ENCODE peak calls at places on chromosome 22, in six cellular contexts. C, O, H, K, R and B are unnamed samples.

GRCh38 chr22:48719978-48720661 is 1107.6 kb downstream of the BRD1 start:
- DNase-seq in C (peak), O (no peak), H (no peak), K (no peak), R (no peak), B (no peak)

GRCh38 chr22:16838073-16838472 is 12.9 kb upstream of the XKR3 start:
- DNase-seq in C (no peak), O (no peak), H (no peak), K (no peak), R (no peak), B (no peak)

GRCh38 chr22:27195104-27195503 is 537.7 kb downstream of the MIAT start:
- DNase-seq in C (no peak), O (no peak), H (peak), K (no peak), R (peak), B (no peak)

GRCh38 chr22:44895296-44896055 is 114.3 kb downstream of the PHF21B start:
- DNase-seq in C (no peak), O (no peak), H (no peak), K (no peak), R (no peak), B (no peak)

GRCh38 chr22:16989915-16990314 is 18.1 kb downstream of the GAB4 start:
- DNase-seq in C (no peak), O (no peak), H (no peak), K (no peak), R (no peak), B (no peak)

GRCh38 chr22:42932857-42933782 is 76.0 kb upstream of the ARFGAP3 start:
- DNase-seq in C (no peak), O (no peak), H (no peak), K (no peak), R (no peak), B (no peak)

GRCh38 chr22:26323013-26323412 is 106.0 kb upstream of the ASPHD2 start:
- DNase-seq in C (no peak), O (no peak), H (no peak), K (no peak), R (no peak), B (no peak)

GRCh38 chr22:48800886-48801607 is 1026.6 kb downstream of the BRD1 start:
- DNase-seq in C (no peak), O (no peak), H (no peak), K (no peak), R (no peak), B (no peak)

GRCh38 chr22:25067851-25068421 is 115.4 kb downstream of the KIAA1671 start:
- DNase-seq in C (no peak), O (no peak), H (no peak), K (peak), R (no peak), B (no peak)

GRCh38 chr22:46140989-46141928 is 9.1 kb upstream of the PPARA start:
- DNase-seq in C (no peak), O (no peak), H (no peak), K (no peak), R (no peak), B (no peak)

GRCh38 chr22:42688241-42688913 is 32.3 kb downstream of the A4GALT start:
- DNase-seq in C (peak), O (no peak), H (peak), K (peak), R (peak), B (peak)

GRCh38 chr22:46013460-46014416 is 36.8 kb upstream of the WNT7B start:
- DNase-seq in C (peak), O (peak), H (peak), K (peak), R (peak), B (peak)

GRCh38 chr22:44389181-44389580 is 76.4 kb upstream of the SHISAL1 start:
- DNase-seq in C (no peak), O (no peak), H (no peak), K (no peak), R (no peak), B (no peak)

GRCh38 chr22:25081409-25081824 is 118.2 kb upstream of the CRYBB3 start:
- DNase-seq in C (peak), O (peak), H (peak), K (no peak), R (no peak), B (peak)

GRCh38 chr22:46110215-46110614 is 40.1 kb upstream of the PPARA start:
- DNase-seq in C (no peak), O (no peak), H (no peak), K (peak), R (peak), B (peak)

GRCh38 chr22:32801436-32802290 is at the start of gene TIMP3:
- DNase-seq in C (no peak), O (no peak), H (peak), K (peak), R (peak), B (peak)

GRCh38 chr22:48444320-48445112 is 1383.2 kb downstream of the BRD1 start:
- DNase-seq in C (no peak), O (no peak), H (no peak), K (no peak), R (no peak), B (no peak)

GRCh38 chr22:44793506-44794225 is 41.3 kb downstream of the ARHGAP8 start:
- DNase-seq in C (no peak), O (no peak), H (no peak), K (no peak), R (no peak), B (no peak)

GRCh38 chr22:28139993-28140392 is 220.9 kb upstream of the PITPNB start:
- DNase-seq in C (no peak), O (no peak), H (no peak), K (no peak), R (no peak), B (no peak)

GRCh38 chr22:28922540-28923244 is 39.3 kb downstream of the ZNRF3 start:
- DNase-seq in C (no peak), O (no peak), H (no peak), K (no peak), R (no peak), B (no peak)

GRCh38 chr22:33658775-33659174 is 261.5 kb downstream of the LARGE1 start:
- DNase-seq in C (no peak), O (no peak), H (peak), K (peak), R (peak), B (peak)

GRCh38 chr22:41308054-41308453 is 6.7 kb downstream of the ZC3H7B start:
- DNase-seq in C (no peak), O (no peak), H (no peak), K (peak), R (peak), B (no peak)

GRCh38 chr22:45577746-45578523 is 75.3 kb downstream of the FBLN1 start:
- DNase-seq in C (peak), O (peak), H (peak), K (peak), R (peak), B (peak)

GRCh38 chr22:24937114-24937513 is 9.4 kb downstream of the LHFPL7 start:
- DNase-seq in C (no peak), O (no peak), H (no peak), K (no peak), R (no peak), B (no peak)

GRCh38 chr22:23102776-23103175 is 32.5 kb downstream of the GNAZ start:
- DNase-seq in C (no peak), O (no peak), H (peak), K (no peak), R (no peak), B (no peak)

GRCh38 chr22:17955611-17956379 is 68.6 kb downstream of the MICAL3 start:
- DNase-seq in C (no peak), O (no peak), H (no peak), K (no peak), R (no peak), B (no peak)

GRCh38 chr22:27329471-27329870 is 472.1 kb downstream of the MN1 start:
- DNase-seq in C (no peak), O (no peak), H (no peak), K (no peak), R (no peak), B (no peak)

GRCh38 chr22:25689631-25690030 is 52.4 kb upstream of the MYO18B start:
- DNase-seq in C (no peak), O (no peak), H (no peak), K (no peak), R (no peak), B (no peak)

DNA sequence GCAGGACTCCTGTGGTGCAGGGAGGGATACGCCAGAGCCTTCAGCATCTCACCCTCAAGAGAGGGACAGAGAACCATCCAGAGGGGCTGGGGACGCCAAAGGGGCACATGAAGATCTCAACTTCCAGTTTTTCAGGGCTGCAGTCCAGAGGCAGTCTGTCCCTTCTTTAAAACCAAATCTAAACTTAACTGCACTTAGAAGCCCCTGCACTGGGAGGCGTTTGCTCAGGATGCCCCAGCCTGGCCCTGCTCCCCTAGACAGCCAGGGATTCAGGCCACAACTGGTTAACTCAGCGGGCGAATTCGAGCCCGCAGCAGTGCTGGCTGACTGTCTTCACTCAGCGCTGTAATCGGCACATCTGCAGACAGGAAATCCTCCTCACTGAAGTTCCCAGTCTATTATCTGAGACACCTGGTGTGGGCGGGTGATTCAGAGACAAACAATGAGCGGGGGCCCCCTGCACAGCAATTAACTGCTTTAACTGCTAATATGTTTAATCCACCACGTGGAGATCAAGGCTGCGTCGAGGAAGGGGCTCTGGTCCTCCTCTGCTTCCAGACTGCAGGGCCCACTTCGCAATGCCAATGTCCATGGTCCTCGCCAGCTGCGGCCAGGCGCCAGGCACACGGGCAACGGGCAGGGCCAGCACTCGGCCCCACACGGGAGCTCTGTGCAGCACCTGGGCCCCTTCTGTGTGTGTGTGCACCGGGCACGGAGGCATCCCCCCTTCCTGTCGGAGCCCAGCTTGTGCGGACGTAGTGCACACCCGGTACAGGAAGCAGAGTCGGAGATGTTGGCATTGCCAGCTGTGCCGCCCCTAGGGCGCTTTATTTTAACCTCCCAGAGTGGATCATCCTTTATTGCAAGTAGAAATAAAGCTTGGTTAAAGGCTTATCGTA is 36.9 kb upstream of the GNB1L start:
- DNase-seq in C (no peak), O (no peak), H (no peak), K (no peak), R (peak), B (no peak)
- TF ChIP-seq POLR2A in C (no peak), O (no peak), H (no peak), K (no peak), R (no peak), B (no peak)

GRCh38 chr22:47267531-47268282 is 505.3 kb downstream of the TBC1D22A start:
- DNase-seq in C (no peak), O (no peak), H (no peak), K (no peak), R (no peak), B (peak)
- H3K4me3 ChIP-seq in C (no peak), O (no peak), H (no peak), K (no peak), R (no peak), B (no peak)

GRCh38 chr22:19933328-19934241 is 8.0 kb upstream of the COMT start:
- DNase-seq in C (no peak), O (no peak), H (no peak), K (no peak), R (no peak), B (no peak)
- TF ChIP-seq POLR2A in C (no peak), O (no peak), H (no peak), K (no peak), R (no peak), B (no peak)

DNA sequence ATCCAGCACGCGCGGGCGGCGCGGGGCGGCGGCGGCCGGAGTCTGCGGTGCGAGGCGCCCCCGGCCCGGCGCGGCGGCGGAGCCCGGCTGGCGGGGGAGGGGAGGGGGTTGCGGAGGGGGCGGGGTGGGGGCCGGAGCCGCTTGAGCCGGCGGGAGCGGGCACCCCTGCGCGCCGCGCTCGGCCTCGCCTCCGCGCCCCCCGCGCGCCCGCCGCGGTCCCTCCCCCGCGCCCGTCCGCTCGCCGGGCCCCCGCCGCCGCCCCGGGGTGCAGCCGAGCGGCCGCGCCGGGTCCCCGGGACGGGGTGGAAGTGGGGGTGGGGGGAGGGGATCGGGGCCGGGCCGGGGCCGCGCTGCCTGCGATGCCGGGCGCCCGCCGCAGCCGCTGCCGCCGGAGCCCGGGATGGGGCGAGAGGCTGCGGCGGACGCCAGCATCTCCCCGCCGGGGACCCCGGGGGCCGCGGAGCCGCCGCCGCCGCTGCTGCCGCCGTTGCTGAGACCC is 284 bp downstream of the MGAT3 start:
- DNase-seq in C (no peak), O (no peak), H (no peak), K (no peak), R (no peak), B (no peak)
- H3K4me3 ChIP-seq in C (peak), O (no peak), H (peak), K (no peak), R (peak), B (no peak)

GRCh38 chr22:31211862-31212730 is at the start of gene LIMK2:
- DNase-seq in C (peak), O (peak), H (peak), K (peak), R (peak), B (peak)
- TF ChIP-seq POLR2A in C (peak), O (no peak), H (no peak), K (peak), R (peak), B (peak)

GRCh38 chr22:30435674-30436126 is 10.1 kb downstream of the MTFP1 start:
- DNase-seq in C (no peak), O (peak), H (no peak), K (peak), R (peak), B (peak)
- H3K4me3 ChIP-seq in C (no peak), O (peak), H (no peak), K (no peak), R (no peak), B (no peak)

GRCh38 chr22:49881856-49882255 is 28.2 kb downstream of the ZBED4 start:
- DNase-seq in C (no peak), O (no peak), H (no peak), K (no peak), R (no peak), B (no peak)

GRCh38 chr22:49880281-49880680 is 26.6 kb downstream of the ZBED4 start:
- DNase-seq in C (no peak), O (no peak), H (no peak), K (no peak), R (no peak), B (no peak)

GRCh38 chr22:49878206-49878605 is 24.6 kb downstream of the ZBED4 start:
- DNase-seq in C (no peak), O (no peak), H (no peak), K (no peak), R (no peak), B (no peak)

GRCh38 chr22:49877642-49878041 is 24.0 kb downstream of the ZBED4 start:
- DNase-seq in C (no peak), O (no peak), H (no peak), K (no peak), R (no peak), B (no peak)

DNA sequence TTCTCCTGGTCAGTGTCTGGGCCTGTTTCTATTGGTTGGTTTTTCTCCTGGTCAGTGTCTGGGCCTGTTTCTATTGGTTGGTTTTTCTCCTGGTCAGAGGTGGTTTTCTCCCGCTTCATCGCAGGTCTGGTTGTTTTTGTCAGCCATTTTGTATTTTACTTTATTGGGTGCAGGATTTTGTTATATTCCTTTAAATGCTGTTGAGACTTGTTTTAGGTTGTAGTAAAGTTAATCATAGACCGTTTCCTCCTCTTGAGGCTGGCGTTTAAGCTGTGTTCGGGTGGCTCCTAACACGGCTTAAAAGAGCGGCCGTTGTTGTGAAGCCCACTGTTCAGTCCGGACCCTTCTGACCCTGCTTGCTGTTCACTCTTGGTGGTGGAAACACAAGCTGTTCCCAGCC is 26.2 kb downstream of the ZBED4 start:
- DNase-seq in C (no peak), O (no peak), H (no peak), K (no peak), R (no peak), B (no peak)
- TF ChIP-seq POLR2A in C (no peak), O (no peak), H (no peak), K (no peak), R (no peak), B (no peak)

DNA sequence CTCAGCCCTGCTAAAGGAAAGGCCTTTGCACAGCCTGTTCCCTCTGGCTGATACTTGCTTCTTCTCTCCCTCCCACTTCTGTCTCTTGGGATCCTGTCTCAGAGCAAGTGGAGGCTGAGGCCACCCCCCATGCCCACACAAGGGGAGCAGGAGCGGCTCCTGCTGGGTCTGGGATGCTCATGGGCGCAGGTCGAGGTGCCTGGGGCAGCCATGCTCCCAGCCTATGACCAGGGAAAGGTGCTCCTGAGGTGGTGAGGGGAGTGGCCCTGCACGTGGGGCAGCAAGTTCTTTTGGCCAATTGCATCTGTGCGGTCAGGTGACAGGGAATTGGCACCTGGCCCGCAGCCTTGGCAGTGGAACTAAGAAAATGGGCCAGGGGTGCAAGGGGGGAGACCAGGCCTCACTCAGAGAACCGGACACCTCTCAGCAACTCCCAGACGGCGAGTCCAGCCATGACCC is 1.5 kb downstream of the MAPK11 start:
- DNase-seq in C (no peak), O (no peak), H (peak), K (no peak), R (peak), B (peak)
- H3K4me3 ChIP-seq in C (no peak), O (peak), H (no peak), K (no peak), R (no peak), B (no peak)

GRCh38 chr22:35630891-35631290 is 13.8 kb upstream of the MB start:
- DNase-seq in C (no peak), O (no peak), H (no peak), K (no peak), R (no peak), B (no peak)

GRCh38 chr22:35628732-35629131 is 11.6 kb upstream of the MB start:
- DNase-seq in C (no peak), O (no peak), H (no peak), K (no peak), R (no peak), B (no peak)

GRCh38 chr22:35631597-35631996 is 14.5 kb upstream of the MB start:
- DNase-seq in C (peak), O (peak), H (peak), K (peak), R (no peak), B (peak)

GRCh38 chr22:35630387-35630793 is 13.3 kb upstream of the MB start:
- DNase-seq in C (peak), O (peak), H (no peak), K (no peak), R (no peak), B (no peak)

GRCh38 chr22:35629406-35630234 is 12.5 kb upstream of the MB start:
- DNase-seq in C (peak), O (peak), H (peak), K (peak), R (peak), B (peak)
- TF ChIP-seq POLR2A in C (no peak), O (no peak), H (no peak), K (no peak), R (no peak), B (no peak)

DNA sequence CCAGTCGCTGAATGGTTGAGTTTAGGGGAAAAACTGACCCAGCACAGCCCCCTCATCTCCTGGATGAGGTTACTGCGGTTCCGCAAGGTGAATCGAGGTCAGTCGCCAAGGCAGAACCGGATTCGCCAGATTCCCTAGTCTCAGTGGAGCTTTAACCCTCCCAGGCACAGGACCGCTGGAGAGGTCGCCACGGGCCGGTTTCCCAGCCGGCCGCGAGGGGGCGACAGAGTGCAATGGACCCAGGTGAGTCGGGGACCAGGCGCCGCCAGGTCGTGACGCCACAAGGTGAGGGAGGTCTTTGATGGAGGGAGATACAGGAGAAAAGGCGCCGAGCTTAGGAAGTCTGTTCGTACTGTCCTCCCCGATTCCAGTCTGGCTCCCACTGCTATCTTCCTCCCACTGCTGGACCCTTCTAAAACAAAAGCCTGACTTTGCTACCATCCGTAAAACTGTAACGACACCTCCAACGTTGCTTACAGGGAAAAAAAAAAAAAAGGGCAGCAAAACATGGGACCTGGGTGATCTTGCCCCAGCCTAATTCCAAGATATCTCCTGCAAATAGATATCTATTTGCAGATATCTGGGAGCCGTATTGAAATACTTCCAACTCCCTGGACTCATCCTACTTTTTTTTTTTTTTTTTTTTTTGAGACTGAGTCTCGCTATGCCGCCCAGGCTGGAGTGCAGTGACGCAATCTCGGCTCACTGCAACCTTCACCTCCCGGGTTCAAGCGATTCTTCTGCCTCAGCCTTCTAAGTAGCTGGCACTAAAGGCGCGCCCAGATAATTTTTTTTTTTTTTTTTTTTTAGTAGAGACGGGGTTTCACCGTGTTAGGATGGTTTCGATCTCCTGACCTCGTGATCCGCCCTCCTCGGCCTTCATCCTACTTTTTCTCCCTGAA is 1.4 kb upstream of the GGA1 start:
- DNase-seq in C (peak), O (peak), H (peak), K (peak), R (peak), B (peak)
- H3K4me3 ChIP-seq in C (peak), O (peak), H (peak), K (no peak), R (peak), B (no peak)